ENCODE peak calls at places on chromosome 14, in seven cellular contexts. Z, E, L, U, H, M and C are unnamed samples.

GRCh38 chr14:34714320-34715107 is at the start of gene CFL2:
- DNase-seq in Z (peak; percentile 66), E (peak; percentile 94), U (peak; percentile 81), H (peak; percentile 68), L (peak; percentile 94), M (peak; percentile 74), C (peak; percentile 49)

GRCh38 chr14:23321572-23322547 is 603 bp downstream of the PABPN1 start:
- DNase-seq in E (peak; percentile 81), Z (peak; percentile 21), M (peak; percentile 49), U (peak; percentile 64), H (peak; percentile 80), L (peak; percentile 86), C (peak; percentile 46)

GRCh38 chr14:23005451-23005850 is 4.5 kb downstream of the C14orf93 start:
- DNase-seq in U (no peak), Z (no peak), M (no peak), L (no peak), E (no peak), H (no peak), C (no peak)

GRCh38 chr14:104283197-104284106 is 145.1 kb downstream of the KIF26A start:
- DNase-seq in E (peak; percentile 51), L (peak; percentile 40), M (no peak), Z (no peak), U (no peak), H (peak; percentile 33), C (no peak)

GRCh38 chr14:33799705-33800269 is 151.1 kb downstream of the EGLN3 start:
- DNase-seq in Z (no peak), L (no peak), U (no peak), H (no peak), E (peak; percentile 67), M (peak; percentile 40), C (no peak)

GRCh38 chr14:56185991-56186390 is 67.8 kb downstream of the PELI2 start:
- DNase-seq in Z (no peak), M (no peak), E (no peak), U (no peak), H (peak; percentile 44), L (no peak), C (no peak)

GRCh38 chr14:92994942-92995341 is 72.0 kb downstream of the CHGA start:
- DNase-seq in M (no peak), E (no peak), U (no peak), H (no peak), L (no peak), Z (no peak), C (no peak)

GRCh38 chr14:21749306-21749868 is 75.8 kb upstream of the OR4E1 start:
- DNase-seq in U (no peak), H (no peak), M (no peak), L (no peak), E (no peak), Z (no peak), C (no peak)

GRCh38 chr14:99809864-99810854 is 16.9 kb downstream of the EML1 start:
- DNase-seq in L (no peak), U (no peak), Z (no peak), E (peak; percentile 71), H (no peak), M (no peak), C (no peak)

GRCh38 chr14:58746261-58746660 is 108.5 kb downstream of the DACT1 start:
- DNase-seq in M (peak; percentile 60), H (peak; percentile 37), E (no peak), U (peak; percentile 69), L (no peak), Z (no peak), C (peak; percentile 86)

GRCh38 chr14:100018482-100018881 is 46.7 kb upstream of the EVL start:
- DNase-seq in M (no peak), L (no peak), E (no peak), U (peak; percentile 46), Z (no peak), H (no peak), C (no peak)

GRCh38 chr14:44404021-44404420 is 103.1 kb downstream of the FSCB start:
- DNase-seq in L (no peak), M (peak; percentile 23), E (no peak), U (no peak), H (no peak), Z (no peak), C (peak; percentile 22)

GRCh38 chr14:80770114-80770917 is 171.2 kb downstream of the CEP128 start:
- DNase-seq in Z (no peak), L (no peak), E (no peak), M (no peak), U (no peak), H (no peak), C (no peak)

GRCh38 chr14:74907744-74908143 is 15.3 kb downstream of the RPS6KL1 start:
- DNase-seq in L (no peak), Z (no peak), E (no peak), M (peak; percentile 25), H (no peak), U (no peak), C (no peak)

GRCh38 chr14:99524804-99525698 is 43.8 kb downstream of the CCNK start:
- DNase-seq in M (peak; percentile 64), L (no peak), E (no peak), H (peak; percentile 25), U (peak; percentile 42), Z (no peak), C (peak; percentile 69)

GRCh38 chr14:59543873-59544272 is 32.7 kb downstream of the CCDC175 start:
- DNase-seq in E (no peak), H (no peak), U (no peak), Z (no peak), M (no peak), L (no peak), C (no peak)

GRCh38 chr14:30581283-30581625 is 22.3 kb downstream of the G2E3 start:
- DNase-seq in L (no peak), M (no peak), H (no peak), E (no peak), U (no peak), Z (no peak), C (no peak)

DNA sequence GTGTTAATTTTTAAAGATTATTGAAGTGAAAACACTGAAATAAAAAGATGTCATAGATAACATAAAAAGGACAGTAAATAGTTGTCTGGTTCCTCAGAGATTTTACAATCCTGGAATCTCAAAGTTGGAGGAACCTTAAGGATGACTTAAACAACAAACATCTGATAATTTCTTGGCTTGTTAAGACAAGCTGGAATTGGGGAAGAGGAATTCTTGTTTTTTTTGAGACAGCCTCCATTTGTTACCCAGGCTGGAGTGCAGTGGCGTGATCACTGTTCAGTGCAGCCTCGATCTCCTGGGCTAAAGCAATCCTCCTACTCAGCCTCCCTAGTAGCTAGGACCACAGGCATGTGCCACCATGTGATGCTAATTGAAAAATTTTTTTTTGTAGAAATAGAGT is 2.3 kb downstream of the ZNF410 start:
- DNase-seq in E (no peak), U (peak; percentile 32), Z (no peak), L (no peak), H (no peak), M (no peak), C (peak; percentile 31)
- H3K4me3 ChIP-seq in E (no peak overlapping the region), U (peak overlapping the region; percentile 86), Z (no peak overlapping the region), L (no peak overlapping the region), H (no peak overlapping the region), M (no peak overlapping the region), C (no peak overlapping the region)

GRCh38 chr14:20652996-20653975 is 11.8 kb upstream of the OR6S1 start:
- DNase-seq in U (peak; percentile 23), M (peak; percentile 61), Z (no peak), E (no peak), H (no peak), L (no peak), C (peak; percentile 71)
- H3K4me3 ChIP-seq in U (peak overlapping the region; percentile 46), M (no peak overlapping the region), Z (no peak overlapping the region), E (no peak overlapping the region), H (no peak overlapping the region), L (no peak overlapping the region), C (peak overlapping the region; percentile 31)

DNA sequence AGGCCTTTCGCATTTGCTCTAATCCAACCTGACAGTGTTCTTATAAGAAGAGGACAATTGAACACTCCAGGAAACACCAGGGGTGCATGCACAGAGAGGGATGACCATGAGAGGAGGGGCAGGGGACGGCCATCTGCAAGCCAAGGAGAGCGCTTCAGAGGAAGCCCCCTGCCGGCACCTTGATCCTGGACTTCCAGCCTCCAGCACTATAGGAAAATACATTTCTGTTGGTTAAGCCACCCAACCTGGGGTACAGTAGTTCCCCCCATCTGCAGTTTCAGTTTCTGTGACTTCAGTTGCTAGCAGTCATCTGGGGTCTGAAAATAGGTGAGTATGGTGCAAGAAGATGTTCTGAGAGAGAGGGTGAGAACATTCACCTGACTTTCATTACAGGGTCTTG is 64.7 kb downstream of the CLMN start:
- DNase-seq in E (no peak), M (no peak), U (no peak), H (no peak), Z (no peak), L (no peak), C (no peak)
- H3K4me3 ChIP-seq in E (no peak overlapping the region), M (no peak overlapping the region), U (no peak overlapping the region), H (no peak overlapping the region), Z (no peak overlapping the region), L (no peak overlapping the region), C (no peak overlapping the region)

GRCh38 chr14:68824517-68825347 is 31.9 kb upstream of the ZFP36L1 start:
- DNase-seq in E (peak; percentile 90), L (peak; percentile 95), M (peak; percentile 77), Z (no peak), U (peak; percentile 72), H (peak; percentile 65), C (peak; percentile 75)
- H3K4me3 ChIP-seq in E (no peak overlapping the region), L (no peak overlapping the region), M (no peak overlapping the region), Z (no peak overlapping the region), U (peak overlapping the region; percentile 55), H (no peak overlapping the region), C (no peak overlapping the region)